ENCODE peak calls at places on chromosome 19, in six cellular contexts. L, J, H, U, S and Y are unnamed samples.

GRCh38 chr19:39671739-39672363 is 16.1 kb downstream of the LGALS16 start:
- DNase-seq in L (peak; percentile 22), J (no peak), H (no peak), U (peak; percentile 64), S (no peak), Y (peak; percentile 20)

GRCh38 chr19:13047374-13047773 is 52.1 kb downstream of the NFIX start:
- DNase-seq in L (no peak), J (no peak), H (no peak), U (no peak), S (no peak), Y (no peak)

GRCh38 chr19:58153386-58153785 is 2.8 kb upstream of the ZNF329 start:
- DNase-seq in L (no peak), J (no peak), H (no peak), U (no peak), S (no peak), Y (no peak)

GRCh38 chr19:42433503-42434260 is 6.5 kb upstream of the LIPE start:
- DNase-seq in L (peak; percentile 82), J (no peak), H (peak; percentile 79), U (peak; percentile 83), S (peak; percentile 93), Y (peak; percentile 16)

GRCh38 chr19:41535029-41535622 is 40.8 kb upstream of the CEACAM21 start:
- DNase-seq in L (no peak), J (no peak), H (no peak), U (no peak), S (no peak), Y (no peak)

GRCh38 chr19:28948531-28948930 is 264.4 kb downstream of the UQCRFS1 start:
- DNase-seq in L (no peak), J (no peak), H (no peak), U (no peak), S (no peak), Y (no peak)

GRCh38 chr19:14475251-14476073 is at the start of gene PTGER1:
- DNase-seq in L (no peak), J (no peak), H (no peak), U (peak; percentile 35), S (no peak), Y (peak; percentile 23)

GRCh38 chr19:43499042-43499441 is 5.5 kb downstream of the PHLDB3 start:
- DNase-seq in L (no peak), J (no peak), H (no peak), U (no peak), S (peak; percentile 31), Y (no peak)

GRCh38 chr19:35247526-35248309 is 1.1 kb upstream of the LSR start:
- DNase-seq in L (no peak), J (no peak), H (peak; percentile 59), U (no peak), S (peak; percentile 94), Y (no peak)

GRCh38 chr19:12194827-12195500 is 32.1 kb downstream of the ZNF136 start:
- DNase-seq in L (no peak), J (peak; percentile 82), H (peak; percentile 91), U (peak; percentile 85), S (peak; percentile 79), Y (peak; percentile 65)

GRCh38 chr19:27746691-27747380 is 1466.1 kb downstream of the UQCRFS1 start:
- DNase-seq in L (peak; percentile 5), J (no peak), H (peak; percentile 58), U (peak; percentile 10), S (peak; percentile 21), Y (no peak)
- TF ChIP-seq CTCF in L (peak; percentile 32), J (no peak), H (no peak), U (peak; percentile 9), S (no peak), Y (no peak)

DNA sequence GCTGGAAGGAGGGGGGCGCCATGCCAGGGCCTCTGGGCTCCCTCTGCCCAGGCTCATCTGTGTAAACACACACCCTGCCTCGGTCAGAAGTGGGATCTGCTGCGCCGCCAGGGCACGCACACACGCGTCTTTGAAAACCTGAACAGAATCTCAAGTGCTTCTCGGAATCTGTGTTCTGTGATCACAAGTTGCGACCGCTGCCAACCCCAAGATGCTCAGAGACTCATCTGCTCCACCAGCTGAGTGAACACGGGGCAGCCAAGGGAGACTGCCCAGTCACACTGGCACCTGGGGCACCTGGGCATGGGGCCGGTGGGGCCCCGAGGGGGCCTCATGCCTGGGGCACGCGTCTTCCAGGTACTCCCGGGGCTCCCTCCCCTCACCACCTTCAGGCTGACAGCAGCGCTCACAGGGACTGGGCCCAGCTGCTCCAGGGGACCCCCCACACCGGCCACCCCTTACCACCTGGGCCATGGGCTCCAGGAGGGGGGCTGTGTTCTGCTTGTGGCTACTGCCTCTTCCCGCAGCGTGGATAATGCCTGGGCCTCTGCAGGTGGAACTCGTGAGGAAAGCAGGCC is 59.0 kb downstream of the KLF2 start:
- DNase-seq in L (no peak), J (no peak), H (no peak), U (no peak), S (no peak), Y (no peak)
- TF ChIP-seq CTCF in L (no peak), J (no peak), H (no peak), U (peak; percentile 1), S (no peak), Y (no peak)

DNA sequence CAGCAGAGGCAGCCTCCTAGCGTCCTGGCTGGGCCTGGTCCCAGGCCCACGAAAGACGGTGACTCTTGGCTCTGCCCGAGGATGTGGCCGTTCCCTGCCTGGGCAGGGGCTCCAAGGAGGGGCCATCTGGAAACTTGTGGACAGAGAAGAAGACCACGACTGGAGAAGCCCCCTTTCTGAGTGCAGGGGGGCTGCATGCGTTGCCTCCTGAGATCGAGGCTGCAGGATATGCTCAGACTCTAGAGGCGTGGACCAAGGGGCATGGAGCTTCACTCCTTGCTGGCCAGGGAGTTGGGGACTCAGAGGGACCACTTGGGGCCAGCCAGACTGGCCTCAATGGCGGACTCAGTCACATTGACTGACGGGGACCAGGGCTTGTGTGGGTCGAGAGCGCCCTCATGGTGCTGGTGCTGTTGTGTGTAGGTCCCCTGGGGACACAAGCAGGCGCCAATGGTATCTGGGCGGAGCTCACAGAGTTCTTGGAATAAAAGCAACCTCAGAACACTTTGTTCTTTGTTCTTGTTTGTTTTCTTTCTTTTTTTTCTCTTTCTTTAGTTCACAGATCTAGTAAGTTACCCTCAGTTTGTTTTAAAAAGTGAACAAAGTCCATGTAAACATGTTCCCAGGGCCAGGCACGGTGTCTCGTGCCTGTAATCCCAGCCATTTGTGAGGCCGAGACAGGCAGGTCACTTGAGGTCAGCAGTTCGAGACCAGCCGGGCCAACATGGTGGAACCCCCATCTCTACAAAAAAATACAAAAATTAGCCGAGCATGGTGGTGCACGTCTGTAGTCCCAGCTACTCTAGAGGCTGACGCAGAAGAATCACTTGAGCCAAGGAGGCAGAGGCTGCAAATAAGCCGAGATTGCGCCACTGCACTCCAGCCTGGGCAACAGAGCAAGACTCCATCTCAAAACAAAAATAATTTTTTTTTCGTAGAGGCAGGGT is 10.2 kb downstream of the ANGPTL4 start:
- DNase-seq in L (no peak), J (no peak), H (peak; percentile 84), U (peak; percentile 23), S (peak; percentile 56), Y (peak; percentile 42)
- TF ChIP-seq CTCF in L (no peak), J (no peak), H (no peak), U (no peak), S (no peak), Y (no peak)

GRCh38 chr19:2064395-2064787 is 13.3 kb upstream of the MKNK2 start:
- DNase-seq in L (no peak), J (no peak), H (no peak), U (no peak), S (no peak), Y (no peak)
- TF ChIP-seq CTCF in L (no peak), J (no peak), H (no peak), U (no peak), S (no peak), Y (no peak)

GRCh38 chr19:53868091-53868891 is 608 bp downstream of the MYADM start:
- DNase-seq in L (no peak), J (no peak), H (peak; percentile 79), U (peak; percentile 81), S (peak; percentile 69), Y (peak; percentile 53)

GRCh38 chr19:53867225-53868090 is at the start of gene MYADM:
- DNase-seq in L (peak; percentile 98), J (peak; percentile 99), H (peak; percentile 99), U (peak; percentile 99), S (peak; percentile 100), Y (peak; percentile 100)

GRCh38 chr19:53865918-53866696 is 1.6 kb upstream of the MYADM start:
- DNase-seq in L (peak; percentile 46), J (no peak), H (peak; percentile 84), U (peak; percentile 76), S (peak; percentile 81), Y (peak; percentile 72)

GRCh38 chr19:53864308-53864836 is 3.3 kb upstream of the MYADM start:
- DNase-seq in L (no peak), J (no peak), H (no peak), U (no peak), S (peak; percentile 55), Y (no peak)

DNA sequence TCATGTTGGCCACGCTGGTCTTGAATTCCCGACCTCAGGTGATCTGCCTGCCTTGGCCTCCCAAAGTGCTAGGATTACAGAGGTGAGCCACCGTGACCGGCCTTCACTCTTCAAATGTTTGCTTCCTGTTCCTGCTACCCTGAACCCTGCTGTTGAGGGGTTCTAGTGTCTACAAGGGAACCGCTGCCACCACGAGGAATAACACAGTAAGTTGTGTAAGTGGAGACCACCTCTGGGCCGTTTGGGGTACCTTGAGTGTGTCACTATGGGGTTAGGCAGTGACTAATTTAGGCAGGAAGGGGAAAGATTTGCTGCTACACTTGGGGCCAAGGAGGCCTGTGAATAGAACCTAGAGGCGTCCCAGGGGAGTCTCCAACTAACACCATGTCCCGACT is 2.2 kb upstream of the MYADM start:
- DNase-seq in L (no peak), J (no peak), H (no peak), U (no peak), S (no peak), Y (no peak)
- TF ChIP-seq CTCF in L (no peak), J (no peak), H (no peak), U (no peak), S (no peak), Y (no peak)

GRCh38 chr19:18656337-18657086 is 19.7 kb downstream of the KLHL26 start:
- DNase-seq in L (no peak), J (no peak), H (no peak), U (no peak), S (no peak), Y (no peak)

GRCh38 chr19:18659281-18660050 is 22.6 kb downstream of the KLHL26 start:
- DNase-seq in L (no peak), J (no peak), H (peak; percentile 85), U (peak; percentile 45), S (no peak), Y (no peak)

GRCh38 chr19:18658366-18658855 is 21.6 kb downstream of the KLHL26 start:
- DNase-seq in L (no peak), J (no peak), H (no peak), U (no peak), S (no peak), Y (no peak)

GRCh38 chr19:18655173-18655844 is 18.5 kb downstream of the KLHL26 start:
- DNase-seq in L (no peak), J (no peak), H (no peak), U (no peak), S (no peak), Y (no peak)

GRCh38 chr19:18657590-18658365 is 20.9 kb downstream of the KLHL26 start:
- DNase-seq in L (peak; percentile 26), J (no peak), H (peak; percentile 87), U (peak; percentile 97), S (no peak), Y (peak; percentile 93)
- TF ChIP-seq CTCF in L (no peak), J (no peak), H (no peak), U (no peak), S (no peak), Y (no peak)